ENCODE peak calls at places on chromosomes 13 and 19, in four cellular contexts. One of them, this sample, is unnamed. For H3K27me3 and H3K36me3, the result is how much of the 10 kb centered on the place peaks cover.

GRCh38 chr13:42027286-42027685 is 21.2 kb upstream of the DGKH start:
- DNase-seq in right lobe of liver: no peak
- DNase-seq in neural progenitor cell: no peak
- DNase-seq in SK-N-SH: no peak
- DNase-seq in this sample: no peak

GRCh38 chr13:45943965-45944364 is 92.4 kb upstream of the SIAH3 start:
- DNase-seq in right lobe of liver: no peak
- DNase-seq in SK-N-SH: no peak
- DNase-seq in neural progenitor cell: no peak
- DNase-seq in this sample: no peak

GRCh38 chr19:11423804-11424318 is 4.7 kb upstream of the RGL3 start:
- DNase-seq in SK-N-SH: peak
- DNase-seq in neural progenitor cell: no peak
- DNase-seq in right lobe of liver: no peak
- DNase-seq in this sample: peak

GRCh38 chr13:110907951-110908898 is 6.6 kb downstream of the ANKRD10 start:
- DNase-seq in neural progenitor cell: no peak
- DNase-seq in right lobe of liver: peak
- DNase-seq in SK-N-SH: no peak
- DNase-seq in this sample: peak

GRCh38 chr13:63184693-63185092 is 1769.0 kb upstream of the PCDH20 start:
- DNase-seq in right lobe of liver: no peak
- DNase-seq in SK-N-SH: no peak
- DNase-seq in neural progenitor cell: peak
- DNase-seq in this sample: peak

GRCh38 chr19:38650180-38650775 is 2.8 kb downstream of the ACTN4 start:
- DNase-seq in SK-N-SH: no peak
- DNase-seq in neural progenitor cell: no peak
- DNase-seq in right lobe of liver: no peak
- DNase-seq in this sample: peak

GRCh38 chr19:2845107-2845506 is 3.8 kb downstream of the ZNF555 start:
- DNase-seq in SK-N-SH: no peak
- DNase-seq in neural progenitor cell: no peak
- DNase-seq in right lobe of liver: no peak
- DNase-seq in this sample: no peak

GRCh38 chr13:106570354-106570822 is 2.5 kb upstream of the ARGLU1 start:
- DNase-seq in neural progenitor cell: peak
- DNase-seq in right lobe of liver: peak
- DNase-seq in SK-N-SH: peak
- DNase-seq in this sample: peak

GRCh38 chr19:51690359-51691121 is 2.6 kb upstream of the SPACA6 start:
- DNase-seq in neural progenitor cell: peak
- DNase-seq in SK-N-SH: peak
- DNase-seq in right lobe of liver: no peak
- DNase-seq in this sample: peak

GRCh38 chr13:50526771-50527567 is 316.5 kb downstream of the DLEU7 start:
- DNase-seq in right lobe of liver: no peak
- DNase-seq in neural progenitor cell: no peak
- DNase-seq in SK-N-SH: peak
- DNase-seq in this sample: no peak

GRCh38 chr19:23823952-23824389 is 65.3 kb upstream of the ZNF681 start:
- DNase-seq in SK-N-SH: peak
- DNase-seq in neural progenitor cell: peak
- DNase-seq in right lobe of liver: no peak
- DNase-seq in this sample: peak

GRCh38 chr19:4589579-4590410 is 30.3 kb upstream of the SEMA6B start:
- DNase-seq in SK-N-SH: peak
- DNase-seq in neural progenitor cell: peak
- DNase-seq in right lobe of liver: no peak
- DNase-seq in this sample: peak

GRCh38 chr19:18609717-18610051 is 3.0 kb upstream of the TMEM59L start:
- DNase-seq in right lobe of liver: no peak
- DNase-seq in SK-N-SH: peak
- DNase-seq in neural progenitor cell: no peak
- DNase-seq in this sample: no peak

GRCh38 chr19:39200818-39201145 is 3.3 kb downstream of the SYCN start:
- DNase-seq in neural progenitor cell: no peak
- DNase-seq in SK-N-SH: no peak
- DNase-seq in right lobe of liver: no peak
- DNase-seq in this sample: no peak

GRCh38 chr19:29263305-29264080 is 50.5 kb upstream of the UQCRFS1 start:
- DNase-seq in neural progenitor cell: peak
- DNase-seq in right lobe of liver: no peak
- DNase-seq in SK-N-SH: peak
- DNase-seq in this sample: peak

GRCh38 chr13:23701191-23701590 is 131.0 kb downstream of the TNFRSF19 start:
- DNase-seq in SK-N-SH: no peak
- DNase-seq in neural progenitor cell: no peak
- DNase-seq in right lobe of liver: no peak
- DNase-seq in this sample: no peak

GRCh38 chr13:68027311-68027710 is 797.2 kb upstream of the PCDH9 start:
- DNase-seq in right lobe of liver: no peak
- DNase-seq in SK-N-SH: no peak
- DNase-seq in neural progenitor cell: no peak
- DNase-seq in this sample: no peak

GRCh38 chr13:44280461-44280860 is 93.2 kb upstream of the SERP2 start:
- DNase-seq in right lobe of liver: no peak
- DNase-seq in neural progenitor cell: no peak
- DNase-seq in SK-N-SH: no peak
- DNase-seq in this sample: no peak

GRCh38 chr19:7120499-7120898 is 51.0 kb downstream of the ZNF557 start:
- DNase-seq in neural progenitor cell: no peak
- DNase-seq in right lobe of liver: no peak
- DNase-seq in SK-N-SH: no peak
- DNase-seq in this sample: no peak

GRCh38 chr13:112845511-112846144 is 123.4 kb upstream of the MCF2L start:
- DNase-seq in neural progenitor cell: no peak
- DNase-seq in right lobe of liver: no peak
- DNase-seq in SK-N-SH: no peak
- DNase-seq in this sample: no peak

GRCh38 chr13:34462843-34463242 is 479.2 kb upstream of the NBEA start:
- DNase-seq in neural progenitor cell: no peak
- DNase-seq in right lobe of liver: no peak
- DNase-seq in SK-N-SH: no peak
- DNase-seq in this sample: no peak

GRCh38 chr19:35458821-35459391 is 10.8 kb downstream of the FFAR2 start:
- DNase-seq in right lobe of liver: peak
- DNase-seq in SK-N-SH: no peak
- DNase-seq in neural progenitor cell: no peak
- DNase-seq in this sample: no peak

GRCh38 chr19:52507266-52507665 is 20.2 kb upstream of the ZNF808 start:
- DNase-seq in SK-N-SH: no peak
- DNase-seq in right lobe of liver: no peak
- DNase-seq in neural progenitor cell: no peak
- DNase-seq in this sample: no peak

GRCh38 chr13:36715841-36716240 is 42.0 kb downstream of the SERTM1 start:
- DNase-seq in neural progenitor cell: no peak
- DNase-seq in right lobe of liver: no peak
- DNase-seq in SK-N-SH: no peak
- DNase-seq in this sample: no peak
- H3K4me3 ChIP-seq in neural progenitor cell: no peak
- H3K4me3 ChIP-seq in right lobe of liver: no peak
- H3K4me3 ChIP-seq in SK-N-SH: no peak
- H3K4me3 ChIP-seq in this sample: no peak

DNA sequence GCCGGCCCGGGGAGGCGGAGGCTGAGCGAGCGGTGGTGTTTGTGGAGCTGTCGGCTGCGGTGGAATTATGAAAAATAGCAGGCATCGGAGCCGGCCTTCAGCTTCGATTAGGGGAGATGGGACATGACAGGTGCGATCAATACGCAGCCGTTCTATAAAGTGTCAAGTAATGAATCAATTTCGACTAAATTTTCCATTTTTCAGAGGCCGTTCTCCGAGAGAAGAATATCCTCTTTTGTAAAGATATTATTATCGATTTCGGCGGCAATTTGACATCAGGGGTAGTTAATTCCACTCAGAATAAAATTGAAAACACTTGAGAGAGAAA is 4.8 kb upstream of the ERFL start:
- DNase-seq in SK-N-SH: no peak
- DNase-seq in neural progenitor cell: no peak
- DNase-seq in right lobe of liver: no peak
- DNase-seq in this sample: no peak
- H3K27me3 ChIP-seq in SK-N-SH: under half
- H3K27me3 ChIP-seq in neural progenitor cell: half or more
- H3K27me3 ChIP-seq in right lobe of liver: under half
- H3K27me3 ChIP-seq in this sample: half or more

DNA sequence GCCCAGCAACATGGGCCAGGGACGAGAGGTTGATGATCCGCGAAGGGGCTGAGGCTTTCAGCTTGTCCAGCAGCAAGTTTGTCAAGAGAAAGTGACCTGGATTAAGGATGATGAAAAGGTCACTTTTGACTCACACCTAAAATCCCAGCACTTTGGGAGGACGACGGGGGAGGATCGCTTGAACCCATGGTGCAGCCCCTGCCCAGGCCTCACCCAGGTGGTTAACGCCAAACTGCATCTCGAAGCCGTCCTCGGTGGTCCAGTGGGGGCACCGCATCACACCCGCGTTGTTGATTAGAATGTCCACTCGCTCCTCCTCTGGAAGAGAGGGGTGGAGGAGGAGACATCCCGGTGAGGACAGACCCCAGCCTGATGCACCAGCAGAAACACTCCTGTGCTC is 10.4 kb upstream of the GP6 start:
- DNase-seq in neural progenitor cell: no peak
- DNase-seq in right lobe of liver: no peak
- DNase-seq in SK-N-SH: no peak
- DNase-seq in this sample: peak
- H3K36me3 ChIP-seq in neural progenitor cell: under half
- H3K36me3 ChIP-seq in right lobe of liver: under half
- H3K36me3 ChIP-seq in SK-N-SH: under half
- H3K36me3 ChIP-seq in this sample: under half

DNA sequence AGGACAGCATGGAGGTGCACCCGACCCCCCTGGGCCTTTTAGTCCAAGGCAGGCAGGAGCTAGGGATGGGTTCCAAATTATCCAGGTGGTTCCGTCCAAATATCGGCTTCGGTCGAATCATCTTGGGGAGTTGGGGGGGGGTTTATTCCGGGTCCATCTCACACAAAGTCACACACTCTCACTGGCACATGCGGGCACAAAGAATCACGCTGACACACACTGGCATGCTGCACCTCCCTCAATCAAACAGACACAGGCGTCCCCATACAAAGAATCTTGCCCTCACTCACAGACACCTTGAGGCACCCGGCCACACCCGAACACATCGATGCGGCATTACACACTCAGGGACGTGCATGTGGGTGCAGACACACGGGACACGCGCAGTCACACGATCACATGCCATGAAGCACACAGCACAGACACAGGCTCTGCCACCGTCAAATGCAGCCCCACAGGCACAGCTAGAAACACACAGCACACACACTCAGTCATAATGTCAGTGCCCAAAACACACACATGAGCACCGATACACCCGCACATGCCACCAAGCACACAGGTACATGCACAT is 7.8 kb downstream of the NFIX start:
- DNase-seq in neural progenitor cell: no peak
- DNase-seq in SK-N-SH: no peak
- DNase-seq in right lobe of liver: no peak
- DNase-seq in this sample: no peak
- H3K4me3 ChIP-seq in neural progenitor cell: no peak
- H3K4me3 ChIP-seq in SK-N-SH: no peak
- H3K4me3 ChIP-seq in right lobe of liver: no peak
- H3K4me3 ChIP-seq in this sample: no peak

GRCh38 chr19:10290876-10291553 is 1.3 kb downstream of the ICAM5 start:
- DNase-seq in right lobe of liver: no peak
- DNase-seq in SK-N-SH: peak
- DNase-seq in neural progenitor cell: peak
- DNase-seq in this sample: peak

GRCh38 chr19:10291554-10292205 is 1.9 kb downstream of the ICAM5 start:
- DNase-seq in neural progenitor cell: no peak
- DNase-seq in SK-N-SH: no peak
- DNase-seq in right lobe of liver: no peak
- DNase-seq in this sample: no peak

GRCh38 chr19:10289836-10290438 is at the start of gene ICAM5:
- DNase-seq in neural progenitor cell: no peak
- DNase-seq in right lobe of liver: no peak
- DNase-seq in SK-N-SH: no peak
- DNase-seq in this sample: no peak

GRCh38 chr19:10289167-10289835 is 451 bp upstream of the ICAM5 start:
- DNase-seq in right lobe of liver: no peak
- DNase-seq in neural progenitor cell: peak
- DNase-seq in SK-N-SH: peak
- DNase-seq in this sample: peak

GRCh38 chr19:10290439-10290875 is 705 bp downstream of the ICAM5 start:
- DNase-seq in SK-N-SH: no peak
- DNase-seq in neural progenitor cell: peak
- DNase-seq in right lobe of liver: no peak
- DNase-seq in this sample: peak
- H3K27me3 ChIP-seq in SK-N-SH: under half
- H3K27me3 ChIP-seq in neural progenitor cell: half or more
- H3K27me3 ChIP-seq in right lobe of liver: under half
- H3K27me3 ChIP-seq in this sample: half or more

DNA sequence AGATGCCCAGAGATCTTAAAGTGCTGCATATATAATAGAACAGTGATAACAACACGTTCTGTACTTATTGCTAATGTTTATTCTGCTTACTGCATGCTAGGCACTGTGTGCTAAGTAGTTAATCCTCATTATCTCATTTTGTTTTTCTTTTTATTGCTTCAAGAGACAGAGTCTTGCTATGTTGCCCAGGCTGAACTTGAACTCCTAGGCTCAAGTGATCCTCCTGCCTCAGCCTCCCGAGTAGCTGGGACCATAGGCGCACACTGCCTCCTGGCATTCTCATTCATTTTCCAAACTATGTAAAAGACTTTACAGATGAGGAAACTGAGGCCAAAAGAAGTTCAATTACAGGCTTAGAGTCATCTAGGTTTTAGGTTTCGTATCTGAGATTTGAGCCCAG is 548.4 kb downstream of the GPC6 start:
- DNase-seq in SK-N-SH: no peak
- DNase-seq in neural progenitor cell: no peak
- DNase-seq in right lobe of liver: no peak
- DNase-seq in this sample: no peak
- H3K36me3 ChIP-seq in SK-N-SH: under half
- H3K36me3 ChIP-seq in neural progenitor cell: under half
- H3K36me3 ChIP-seq in right lobe of liver: under half
- H3K36me3 ChIP-seq in this sample: under half

DNA sequence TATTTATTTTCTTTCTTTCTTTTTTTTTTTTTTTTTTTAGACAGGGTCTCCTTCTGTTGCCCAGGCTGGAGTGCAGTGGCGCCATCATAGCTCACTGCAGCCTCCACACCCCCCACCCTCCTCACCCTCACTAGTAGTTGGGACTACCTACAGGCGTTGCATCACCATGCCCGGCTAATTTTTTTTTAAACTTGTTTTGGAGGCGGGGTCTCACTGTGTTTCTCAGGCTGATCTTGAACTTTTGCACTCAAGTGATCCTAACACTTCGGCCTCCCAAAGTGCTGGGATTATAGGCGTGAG is 33.6 kb downstream of the GJA3 start:
- DNase-seq in SK-N-SH: no peak
- DNase-seq in neural progenitor cell: no peak
- DNase-seq in right lobe of liver: no peak
- DNase-seq in this sample: peak
- H3K4me3 ChIP-seq in SK-N-SH: no peak
- H3K4me3 ChIP-seq in neural progenitor cell: peak
- H3K4me3 ChIP-seq in right lobe of liver: peak
- H3K4me3 ChIP-seq in this sample: peak